ENCODE peak calls at places on chromosomes 13 and 19, in nine cellular contexts. One of them, this sample, is unnamed.

GRCh38 chr13:66225071-66225470 is 1005.1 kb downstream of the PCDH9 start:
- DNase-seq in esophagus squamous epithelium: no peak
- DNase-seq in tibial nerve: no peak
- DNase-seq in breast epithelium: no peak
- DNase-seq in body of pancreas: no peak
- DNase-seq in A549: no peak
- DNase-seq in NB4: peak; percentile 75
- DNase-seq in transverse colon: no peak
- DNase-seq in K562: no peak
- DNase-seq in this sample: no peak

GRCh38 chr19:10553943-10554381 is 10.3 kb downstream of the ATG4D start:
- DNase-seq in esophagus squamous epithelium: no peak
- DNase-seq in breast epithelium: peak; percentile 45
- DNase-seq in NB4: peak; percentile 36
- DNase-seq in transverse colon: peak; percentile 46
- DNase-seq in body of pancreas: no peak
- DNase-seq in K562: no peak
- DNase-seq in tibial nerve: no peak
- DNase-seq in A549: no peak
- DNase-seq in this sample: no peak

GRCh38 chr13:33690321-33690720 is 127.6 kb upstream of the RFC3 start:
- DNase-seq in tibial nerve: no peak
- DNase-seq in body of pancreas: no peak
- DNase-seq in A549: no peak
- DNase-seq in esophagus squamous epithelium: no peak
- DNase-seq in breast epithelium: no peak
- DNase-seq in transverse colon: no peak
- DNase-seq in K562: no peak
- DNase-seq in NB4: no peak
- DNase-seq in this sample: no peak

GRCh38 chr13:113297370-113297871 is 382 bp downstream of the LAMP1 start:
- DNase-seq in NB4: peak; percentile 72
- DNase-seq in breast epithelium: peak; percentile 26
- DNase-seq in transverse colon: peak; percentile 26
- DNase-seq in tibial nerve: no peak
- DNase-seq in esophagus squamous epithelium: no peak
- DNase-seq in A549: no peak
- DNase-seq in K562: peak; percentile 61
- DNase-seq in body of pancreas: no peak
- DNase-seq in this sample: no peak

GRCh38 chr19:21691656-21692055 is 75.7 kb downstream of the ZNF100 start:
- DNase-seq in esophagus squamous epithelium: no peak
- DNase-seq in tibial nerve: no peak
- DNase-seq in body of pancreas: no peak
- DNase-seq in K562: no peak
- DNase-seq in transverse colon: no peak
- DNase-seq in A549: no peak
- DNase-seq in breast epithelium: no peak
- DNase-seq in NB4: no peak
- DNase-seq in this sample: no peak

GRCh38 chr13:113110048-113110851 is 4.7 kb downstream of the F7 start:
- DNase-seq in K562: no peak
- DNase-seq in esophagus squamous epithelium: no peak
- DNase-seq in NB4: no peak
- DNase-seq in body of pancreas: no peak
- DNase-seq in A549: no peak
- DNase-seq in tibial nerve: no peak
- DNase-seq in transverse colon: no peak
- DNase-seq in breast epithelium: no peak
- DNase-seq in this sample: peak; percentile 85

GRCh38 chr19:50728084-50728737 is 5.0 kb downstream of the CLEC11A start:
- DNase-seq in esophagus squamous epithelium: no peak
- DNase-seq in breast epithelium: peak; percentile 55
- DNase-seq in K562: peak; percentile 95
- DNase-seq in body of pancreas: peak; percentile 51
- DNase-seq in A549: no peak
- DNase-seq in transverse colon: peak; percentile 42
- DNase-seq in tibial nerve: peak; percentile 62
- DNase-seq in NB4: peak; percentile 98
- DNase-seq in this sample: peak; percentile 93

GRCh38 chr13:42990147-42990990 is 1.7 kb downstream of the EPSTI1 start:
- DNase-seq in body of pancreas: no peak
- DNase-seq in esophagus squamous epithelium: no peak
- DNase-seq in tibial nerve: no peak
- DNase-seq in NB4: no peak
- DNase-seq in transverse colon: no peak
- DNase-seq in K562: no peak
- DNase-seq in A549: no peak
- DNase-seq in breast epithelium: no peak
- DNase-seq in this sample: no peak

GRCh38 chr19:29639086-29639485 is 26.2 kb upstream of the PLEKHF1 start:
- DNase-seq in NB4: no peak
- DNase-seq in breast epithelium: no peak
- DNase-seq in esophagus squamous epithelium: no peak
- DNase-seq in transverse colon: no peak
- DNase-seq in tibial nerve: no peak
- DNase-seq in K562: no peak
- DNase-seq in body of pancreas: no peak
- DNase-seq in A549: no peak
- DNase-seq in this sample: peak; percentile 61

GRCh38 chr13:42494157-42494556 is 79.8 kb upstream of the TNFSF11 start:
- DNase-seq in esophagus squamous epithelium: no peak
- DNase-seq in NB4: no peak
- DNase-seq in tibial nerve: no peak
- DNase-seq in K562: no peak
- DNase-seq in breast epithelium: no peak
- DNase-seq in transverse colon: no peak
- DNase-seq in body of pancreas: no peak
- DNase-seq in A549: no peak
- DNase-seq in this sample: no peak

GRCh38 chr13:58992478-58993042 is 1171.2 kb downstream of the DIAPH3 start:
- DNase-seq in transverse colon: no peak
- DNase-seq in NB4: no peak
- DNase-seq in K562: no peak
- DNase-seq in esophagus squamous epithelium: no peak
- DNase-seq in A549: no peak
- DNase-seq in tibial nerve: no peak
- DNase-seq in body of pancreas: no peak
- DNase-seq in breast epithelium: no peak
- DNase-seq in this sample: no peak

GRCh38 chr19:20858218-20858617 is 64.8 kb upstream of the ZNF85 start:
- DNase-seq in breast epithelium: no peak
- DNase-seq in K562: no peak
- DNase-seq in A549: no peak
- DNase-seq in esophagus squamous epithelium: no peak
- DNase-seq in body of pancreas: no peak
- DNase-seq in transverse colon: no peak
- DNase-seq in NB4: no peak
- DNase-seq in tibial nerve: no peak
- DNase-seq in this sample: no peak

GRCh38 chr19:52398091-52398461 is 427 bp downstream of the ZNF528 start:
- DNase-seq in esophagus squamous epithelium: no peak
- DNase-seq in tibial nerve: no peak
- DNase-seq in K562: peak; percentile 15
- DNase-seq in A549: no peak
- DNase-seq in NB4: no peak
- DNase-seq in breast epithelium: no peak
- DNase-seq in body of pancreas: no peak
- DNase-seq in transverse colon: peak; percentile 8
- DNase-seq in this sample: no peak

GRCh38 chr13:98105929-98106336 is 37.0 kb upstream of the FARP1 start:
- DNase-seq in breast epithelium: peak; percentile 19
- DNase-seq in esophagus squamous epithelium: no peak
- DNase-seq in K562: peak; percentile 24
- DNase-seq in transverse colon: no peak
- DNase-seq in NB4: peak; percentile 36
- DNase-seq in A549: no peak
- DNase-seq in tibial nerve: no peak
- DNase-seq in body of pancreas: no peak
- DNase-seq in this sample: no peak

DNA sequence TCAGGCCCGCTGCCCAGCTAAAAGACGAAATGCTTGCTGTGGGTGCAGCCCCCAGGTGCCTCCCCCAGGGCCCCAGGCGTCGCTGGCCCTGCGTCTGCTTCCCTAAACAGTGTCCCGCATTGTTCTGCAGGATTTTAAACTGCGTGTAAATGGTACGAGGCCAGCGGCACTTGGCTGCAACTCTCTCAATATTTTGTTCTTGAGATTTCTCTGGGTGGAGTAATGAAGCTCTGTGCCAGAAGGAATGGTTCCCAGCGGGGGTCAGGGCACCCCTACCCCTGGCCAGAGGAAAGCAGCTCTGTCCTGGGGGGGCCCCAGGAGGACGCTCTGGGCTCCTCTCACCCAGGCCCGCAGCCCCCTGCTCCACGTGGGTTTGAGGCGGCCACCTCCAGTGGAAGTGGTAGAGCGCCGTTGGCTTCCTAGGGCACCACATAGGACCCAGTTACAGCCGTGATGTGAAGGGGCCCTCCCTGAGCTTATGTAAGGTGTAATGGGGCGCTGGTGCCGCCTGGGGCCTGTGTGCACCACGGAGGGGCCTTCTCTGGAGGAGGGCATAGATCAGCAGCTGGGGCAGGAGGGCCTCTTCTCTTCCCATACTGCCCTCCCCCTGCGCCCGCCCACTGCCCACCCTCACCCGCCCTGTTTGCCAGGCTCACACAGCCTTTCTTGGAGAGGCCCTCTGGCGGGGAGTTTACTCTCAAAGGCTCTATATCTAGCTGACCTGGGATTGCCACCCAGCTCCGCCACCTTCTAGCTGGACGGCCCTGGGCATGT is 19.8 kb downstream of the PAK4 start:
- DNase-seq in esophagus squamous epithelium: no peak
- DNase-seq in A549: no peak
- DNase-seq in transverse colon: peak; percentile 45
- DNase-seq in tibial nerve: no peak
- DNase-seq in breast epithelium: peak; percentile 59
- DNase-seq in NB4: no peak
- DNase-seq in K562: no peak
- DNase-seq in body of pancreas: no peak
- DNase-seq in this sample: no peak
- TF ChIP-seq CTCF in esophagus squamous epithelium: peak; percentile 9
- TF ChIP-seq CTCF in A549: no peak
- TF ChIP-seq CTCF in transverse colon: no peak
- TF ChIP-seq CTCF in tibial nerve: peak; percentile 27
- TF ChIP-seq CTCF in breast epithelium: no peak
- TF ChIP-seq CTCF in NB4: no peak
- TF ChIP-seq CTCF in K562: no peak
- TF ChIP-seq CTCF in body of pancreas: no peak
- TF ChIP-seq CTCF in this sample: no peak

GRCh38 chr19:45902651-45903625 is 525 bp upstream of the MYPOP start:
- DNase-seq in breast epithelium: peak; percentile 96
- DNase-seq in esophagus squamous epithelium: peak; percentile 76
- DNase-seq in transverse colon: peak; percentile 99
- DNase-seq in K562: peak; percentile 100
- DNase-seq in A549: peak; percentile 98
- DNase-seq in body of pancreas: peak; percentile 99
- DNase-seq in NB4: peak; percentile 99
- DNase-seq in tibial nerve: peak; percentile 91
- DNase-seq in this sample: peak; percentile 95
- TF ChIP-seq POLR2A in breast epithelium: peak; percentile 49
- TF ChIP-seq POLR2A in esophagus squamous epithelium: peak; percentile 58
- TF ChIP-seq POLR2A in transverse colon: peak; percentile 54
- TF ChIP-seq POLR2A in K562: peak; percentile 73
- TF ChIP-seq POLR2A in A549: peak; percentile 94
- TF ChIP-seq POLR2A in body of pancreas: peak; percentile 77
- TF ChIP-seq POLR2A in NB4: peak; percentile 95
- TF ChIP-seq POLR2A in tibial nerve: peak; percentile 80
- TF ChIP-seq POLR2A in this sample: no peak

DNA sequence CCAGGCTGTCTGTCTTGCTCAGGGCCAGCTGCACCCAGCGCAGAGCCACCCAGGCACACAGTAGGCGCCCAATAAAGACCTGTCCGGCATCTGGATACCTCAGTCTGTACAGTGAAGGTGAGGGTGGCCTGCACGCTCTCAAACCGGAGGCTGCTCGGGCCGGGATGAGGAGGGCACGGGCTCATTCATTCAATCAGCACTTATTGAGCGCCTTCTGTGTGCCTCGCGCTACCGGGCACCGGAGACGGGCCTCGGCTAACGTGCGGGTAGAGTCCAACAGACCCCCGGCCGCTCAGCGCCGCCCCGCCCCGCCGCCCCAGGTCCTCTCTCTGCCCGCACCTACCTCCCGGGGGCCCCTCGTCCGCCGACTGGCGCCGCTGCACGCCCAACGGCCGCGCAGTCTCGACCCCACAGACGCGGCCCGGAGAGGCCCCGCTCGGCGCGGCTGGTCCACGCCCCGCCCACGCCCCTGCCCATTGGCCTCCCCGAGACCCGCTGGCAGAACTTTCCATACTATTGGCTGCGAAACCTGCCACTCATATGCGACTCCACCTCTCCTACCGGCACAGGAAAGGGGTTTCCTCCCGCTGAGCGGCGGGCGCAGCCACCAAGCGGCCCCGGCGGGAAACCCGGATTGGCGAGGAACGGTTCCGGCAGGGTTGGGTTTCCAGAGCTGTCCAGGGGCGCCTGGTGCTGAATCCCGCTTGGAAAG is at the start of gene SLC39A3:
- DNase-seq in body of pancreas: peak; percentile 99
- DNase-seq in NB4: peak; percentile 95
- DNase-seq in A549: peak; percentile 97
- DNase-seq in breast epithelium: peak; percentile 97
- DNase-seq in K562: peak; percentile 100
- DNase-seq in esophagus squamous epithelium: peak; percentile 89
- DNase-seq in transverse colon: peak; percentile 99
- DNase-seq in tibial nerve: peak; percentile 99
- DNase-seq in this sample: peak; percentile 99
- TF ChIP-seq CTCF in body of pancreas: peak; percentile 19
- TF ChIP-seq CTCF in NB4: no peak
- TF ChIP-seq CTCF in A549: no peak
- TF ChIP-seq CTCF in breast epithelium: no peak
- TF ChIP-seq CTCF in K562: no peak
- TF ChIP-seq CTCF in esophagus squamous epithelium: peak; percentile 25
- TF ChIP-seq CTCF in transverse colon: no peak
- TF ChIP-seq CTCF in tibial nerve: peak; percentile 33
- TF ChIP-seq CTCF in this sample: peak; percentile 29

GRCh38 chr13:28161370-28161769 is 23.0 kb downstream of the PAN3 start:
- DNase-seq in K562: no peak
- DNase-seq in breast epithelium: no peak
- DNase-seq in body of pancreas: no peak
- DNase-seq in tibial nerve: no peak
- DNase-seq in transverse colon: peak; percentile 24
- DNase-seq in A549: no peak
- DNase-seq in esophagus squamous epithelium: no peak
- DNase-seq in NB4: no peak
- DNase-seq in this sample: no peak

GRCh38 chr13:28163587-28163986 is 25.2 kb downstream of the PAN3 start:
- DNase-seq in K562: no peak
- DNase-seq in body of pancreas: no peak
- DNase-seq in NB4: no peak
- DNase-seq in A549: no peak
- DNase-seq in transverse colon: no peak
- DNase-seq in esophagus squamous epithelium: no peak
- DNase-seq in tibial nerve: no peak
- DNase-seq in breast epithelium: no peak
- DNase-seq in this sample: no peak

DNA sequence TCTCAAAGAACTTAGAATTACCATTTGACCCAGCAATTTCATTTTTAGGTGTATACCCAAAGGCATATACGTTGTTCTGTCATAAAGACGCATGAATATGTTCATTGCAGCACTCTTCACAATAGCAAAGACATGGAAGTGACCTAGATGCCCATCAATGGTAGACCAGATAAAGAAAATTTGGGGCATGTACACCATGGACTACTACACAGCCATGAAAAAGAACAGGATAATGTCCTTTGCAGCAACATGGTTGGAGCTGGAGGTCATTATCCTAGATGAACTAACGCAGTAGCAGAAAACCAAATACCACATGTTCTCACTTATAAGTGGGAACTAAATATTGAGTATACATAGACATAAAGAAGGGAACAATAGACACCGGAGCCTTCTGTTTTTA is 20.7 kb downstream of the PAN3 start:
- DNase-seq in NB4: no peak
- DNase-seq in K562: no peak
- DNase-seq in transverse colon: no peak
- DNase-seq in esophagus squamous epithelium: no peak
- DNase-seq in A549: no peak
- DNase-seq in tibial nerve: no peak
- DNase-seq in breast epithelium: no peak
- DNase-seq in body of pancreas: no peak
- DNase-seq in this sample: no peak
- TF ChIP-seq POLR2A in NB4: no peak
- TF ChIP-seq POLR2A in K562: no peak
- TF ChIP-seq POLR2A in transverse colon: no peak
- TF ChIP-seq POLR2A in esophagus squamous epithelium: no peak
- TF ChIP-seq POLR2A in A549: no peak
- TF ChIP-seq POLR2A in tibial nerve: no peak
- TF ChIP-seq POLR2A in breast epithelium: no peak
- TF ChIP-seq POLR2A in body of pancreas: no peak
- TF ChIP-seq POLR2A in this sample: no peak